ENCODE peak calls at places on chromosome 21, in ten cellular contexts. L is brain microvascular endothelial cell, Q is tibial artery, J is stomach, G is astrocyte of the spinal cord, D is ovary, B is HCT116, Z is fibroblast of lung, V is heart right ventricle, R is mammary epithelial cell. N is an unnamed sample.

GRCh38 chr21:28333455-28334108 is 659.1 kb downstream of the LTN1 start:
- DNase-seq in J (no peak), Z (peak; percentile 52), D (no peak), L (no peak), R (peak; percentile 14), V (no peak), Q (no peak), B (no peak), G (no peak), N (peak; percentile 61)

GRCh38 chr21:38916214-38916964 is 110.7 kb downstream of the ETS2 start:
- DNase-seq in J (no peak), B (no peak), G (no peak), Q (no peak), V (no peak), Z (no peak), D (peak; percentile 2), L (no peak), R (no peak), N (no peak)

GRCh38 chr21:34857122-34857713 is 188.4 kb downstream of the CLIC6 start:
- DNase-seq in B (no peak), D (no peak), G (peak; percentile 64), V (no peak), Z (no peak), L (no peak), Q (no peak), J (no peak), R (no peak), N (no peak)

GRCh38 chr21:14607262-14607661 is 61.1 kb upstream of the SAMSN1 start:
- DNase-seq in R (no peak), V (no peak), L (no peak), Q (no peak), J (no peak), Z (no peak), G (peak; percentile 5), D (no peak), B (no peak), N (no peak)

GRCh38 chr21:44763451-44764318 is 37.9 kb downstream of the UBE2G2 start:
- DNase-seq in L (no peak), J (no peak), R (no peak), D (no peak), Z (no peak), Q (no peak), B (no peak), G (no peak), V (no peak), N (no peak)

GRCh38 chr21:36126166-36126565 is 8.7 kb upstream of the CBR3 start:
- DNase-seq in L (no peak), B (no peak), D (no peak), V (no peak), Q (no peak), G (no peak), Z (no peak), R (peak; percentile 23), J (peak; percentile 55), N (no peak)

GRCh38 chr21:44337941-44338895 is 972 bp downstream of the CFAP410 start:
- DNase-seq in B (peak; percentile 47), G (peak; percentile 47), V (peak; percentile 64), D (peak; percentile 74), Z (peak; percentile 58), L (peak; percentile 47), J (peak; percentile 66), R (peak; percentile 54), Q (peak; percentile 71), N (no peak)

GRCh38 chr21:44687671-44688070 is 5.7 kb upstream of the KRTAP12-1 start:
- DNase-seq in J (no peak), Q (no peak), D (no peak), R (no peak), B (no peak), G (no peak), L (no peak), V (no peak), Z (no peak), N (no peak)

GRCh38 chr21:44944596-44944995 is 4.8 kb downstream of the SLX9 start:
- DNase-seq in B (no peak), V (no peak), D (no peak), Z (no peak), Q (no peak), R (no peak), L (no peak), G (no peak), J (no peak), N (no peak)

GRCh38 chr21:37983336-37984095 is 67.3 kb upstream of the KCNJ6 start:
- DNase-seq in L (no peak), R (peak; percentile 75), J (no peak), Q (no peak), Z (peak; percentile 15), V (no peak), D (no peak), G (peak; percentile 36), B (no peak), N (peak; percentile 17)

GRCh38 chr21:34704119-34704518 is 35.3 kb downstream of the CLIC6 start:
- DNase-seq in Q (peak; percentile 51), D (no peak), V (no peak), Z (peak; percentile 59), G (no peak), B (no peak), R (no peak), L (no peak), J (no peak), N (peak; percentile 89)

GRCh38 chr21:46397993-46398392 is 60.7 kb upstream of the DIP2A start:
- DNase-seq in G (no peak), Z (no peak), R (no peak), Q (no peak), D (no peak), L (no peak), B (no peak), J (no peak), V (no peak), N (no peak)

GRCh38 chr21:46550511-46550941 is 54.4 kb downstream of the S100B start:
- DNase-seq in R (no peak), G (no peak), V (no peak), Q (no peak), B (no peak), Z (no peak), L (no peak), D (no peak), J (peak; percentile 21), N (no peak)

GRCh38 chr21:35375115-35375514 is 326.0 kb upstream of the RUNX1 start:
- DNase-seq in R (peak; percentile 77), Z (peak; percentile 91), J (no peak), V (no peak), G (peak; percentile 42), L (peak; percentile 52), D (no peak), Q (no peak), B (no peak), N (peak; percentile 67)

GRCh38 chr21:18244721-18245486 is at the start of gene CHODL:
- DNase-seq in J (no peak), Q (peak; percentile 22), R (no peak), D (peak; percentile 9), L (no peak), Z (peak; percentile 1), B (no peak), G (peak; percentile 34), V (peak; percentile 8), N (no peak)

GRCh38 chr21:44880762-44881585 is 7.5 kb upstream of the PTTG1IP start:
- DNase-seq in G (peak; percentile 73), Q (no peak), J (no peak), D (no peak), L (peak; percentile 32), V (no peak), R (peak; percentile 75), B (no peak), Z (peak; percentile 86), N (no peak)

GRCh38 chr21:22900511-22900910 is 1902.3 kb downstream of the NCAM2 start:
- DNase-seq in V (no peak), B (no peak), L (no peak), G (peak; percentile 31), J (no peak), D (no peak), Q (no peak), Z (no peak), R (no peak), N (no peak)

GRCh38 chr21:38459490-38459889 is 38.8 kb downstream of the ERG start:
- DNase-seq in Q (no peak), G (no peak), J (no peak), B (no peak), L (no peak), R (peak; percentile 76), D (no peak), Z (no peak), V (no peak), N (no peak)

GRCh38 chr21:29904359-29905282 is 35.2 kb downstream of the GRIK1 start:
- DNase-seq in Q (no peak), G (peak; percentile 50), J (no peak), B (no peak), Z (peak; percentile 14), D (no peak), V (no peak), L (peak; percentile 66), R (peak; percentile 20), N (no peak)
- TF ChIP-seq CTCF in Q (no peak), G (no peak), J (no peak), B (no peak), Z (no peak), D (no peak), V (no peak), L (no peak), R (no peak), N (no peak)

GRCh38 chr21:33360871-33361602 is 36.3 kb downstream of the IFNAR1 start:
- DNase-seq in Z (peak; percentile 85), G (peak; percentile 74), V (peak; percentile 77), B (no peak), L (peak; percentile 67), D (peak; percentile 77), Q (peak; percentile 62), J (peak; percentile 82), R (peak; percentile 65), N (peak; percentile 62)
- H3K4me3 ChIP-seq in Z (no peak overlapping the region), G (no peak overlapping the region), V (peak overlapping the region; percentile 40), B (no peak overlapping the region), L (no peak overlapping the region), D (no peak overlapping the region), Q (no peak overlapping the region), J (peak overlapping the region; percentile 12), R (peak overlapping the region; percentile 1), N (no peak overlapping the region)

DNA sequence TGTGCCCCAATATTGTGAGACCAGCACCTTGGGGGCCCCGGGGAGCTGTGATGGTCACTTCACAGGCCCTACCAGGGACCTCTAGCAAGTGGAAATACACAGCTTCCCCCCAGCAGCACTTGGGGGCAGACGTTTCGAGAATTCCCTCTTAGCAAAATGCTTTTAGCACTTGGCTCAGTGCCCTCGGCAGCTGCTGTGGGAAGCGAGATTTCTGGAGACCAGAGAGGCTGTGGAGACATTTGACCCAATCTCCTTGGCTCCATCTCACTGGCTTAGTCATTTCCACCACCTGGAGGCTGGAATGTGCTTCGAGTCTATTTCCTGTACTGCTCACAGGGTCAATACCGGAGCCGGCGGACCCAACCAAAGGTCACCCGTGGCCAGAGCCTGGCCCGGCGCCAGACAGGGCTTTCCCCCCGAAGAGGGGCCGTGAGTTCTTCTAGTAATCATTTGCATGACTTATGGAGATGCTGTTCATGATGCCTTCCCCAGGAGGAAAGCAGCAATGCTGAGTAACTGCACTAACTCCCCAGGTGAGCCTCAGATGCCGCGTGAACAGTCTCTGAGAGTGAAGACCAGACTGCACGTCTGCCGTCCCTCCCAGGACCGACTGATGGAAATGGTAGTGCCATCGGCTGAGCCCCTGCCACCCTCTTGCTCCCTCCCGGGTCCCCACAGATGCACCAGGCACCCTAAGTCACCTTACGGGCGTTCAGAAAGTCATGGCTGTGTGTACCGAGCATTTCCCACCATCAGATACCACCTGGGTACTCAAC is 4.4 kb upstream of the C2CD2 start:
- DNase-seq in J (peak; percentile 61), Q (peak; percentile 75), G (peak; percentile 95), L (peak; percentile 81), V (peak; percentile 72), B (peak; percentile 61), R (peak; percentile 74), Z (peak; percentile 94), D (peak; percentile 81), N (peak; percentile 48)
- TF ChIP-seq CTCF in J (peak; percentile 34), Q (peak; percentile 23), G (peak; percentile 21), L (peak; percentile 62), V (peak; percentile 10), B (peak; percentile 58), R (peak; percentile 20), Z (peak; percentile 33), D (no peak), N (peak; percentile 37)

GRCh38 chr21:31623664-31624063 is 35.8 kb upstream of the SOD1 start:
- DNase-seq in R (no peak), L (no peak), J (no peak), D (no peak), V (no peak), B (no peak), Q (no peak), G (no peak), Z (no peak), N (no peak)
- H3K4me3 ChIP-seq in R (no peak overlapping the region), L (no peak overlapping the region), J (no peak overlapping the region), D (no peak overlapping the region), V (no peak overlapping the region), B (no peak overlapping the region), Q (no peak overlapping the region), G (no peak overlapping the region), Z (no peak overlapping the region), N (no peak overlapping the region)

N was measured in AG09309.